ENCODE peak calls at places on chromosomes 7 and 10, in five cellular contexts. One of them, this sample, is unnamed.

GRCh38 chr7:158567153-158567603 is 20.4 kb downstream of the PTPRN2 start:
- DNase-seq in A172: no peak
- DNase-seq in omental fat pad: no peak
- DNase-seq in NCI-H1092 treated with DMSO at 0.1 percent for 48 hours: no peak
- DNase-seq in psoas muscle: no peak
- DNase-seq in this sample: no peak

GRCh38 chr10:90775351-90776028 is 82.3 kb downstream of the HTR7 start:
- DNase-seq in A172: no peak
- DNase-seq in omental fat pad: no peak
- DNase-seq in NCI-H1092 treated with DMSO at 0.1 percent for 48 hours: no peak
- DNase-seq in psoas muscle: no peak
- DNase-seq in this sample: no peak

GRCh38 chr7:3233301-3233700 is 67.8 kb upstream of the SDK1 start:
- DNase-seq in A172: no peak
- DNase-seq in omental fat pad: no peak
- DNase-seq in NCI-H1092 treated with DMSO at 0.1 percent for 48 hours: no peak
- DNase-seq in psoas muscle: no peak
- DNase-seq in this sample: no peak

GRCh38 chr10:29409241-29410051 is 120.6 kb downstream of the LYZL1 start:
- DNase-seq in A172: peak; percentile 54
- DNase-seq in omental fat pad: peak; percentile 32
- DNase-seq in NCI-H1092 treated with DMSO at 0.1 percent for 48 hours: peak; percentile 63
- DNase-seq in psoas muscle: peak; percentile 81
- DNase-seq in this sample: peak; percentile 31

GRCh38 chr7:105787793-105788192 is 88.6 kb downstream of the ATXN7L1 start:
- DNase-seq in A172: no peak
- DNase-seq in omental fat pad: no peak
- DNase-seq in NCI-H1092 treated with DMSO at 0.1 percent for 48 hours: no peak
- DNase-seq in psoas muscle: no peak
- DNase-seq in this sample: no peak

GRCh38 chr10:58280982-58281752 is 12.2 kb downstream of the CISD1 start:
- DNase-seq in A172: no peak
- DNase-seq in omental fat pad: no peak
- DNase-seq in NCI-H1092 treated with DMSO at 0.1 percent for 48 hours: no peak
- DNase-seq in psoas muscle: no peak
- DNase-seq in this sample: no peak

GRCh38 chr10:92419740-92420553 is 129.0 kb downstream of the MARCHF5 start:
- DNase-seq in A172: no peak
- DNase-seq in omental fat pad: no peak
- DNase-seq in NCI-H1092 treated with DMSO at 0.1 percent for 48 hours: no peak
- DNase-seq in psoas muscle: peak; percentile 41
- DNase-seq in this sample: peak; percentile 16

GRCh38 chr7:145497911-145498525 is 618.6 kb upstream of the CNTNAP2 start:
- DNase-seq in A172: no peak
- DNase-seq in omental fat pad: no peak
- DNase-seq in NCI-H1092 treated with DMSO at 0.1 percent for 48 hours: no peak
- DNase-seq in psoas muscle: no peak
- DNase-seq in this sample: peak; percentile 5

GRCh38 chr10:78416031-78416800 is 382.6 kb downstream of the RPS24 start:
- DNase-seq in A172: peak; percentile 75
- DNase-seq in omental fat pad: no peak
- DNase-seq in NCI-H1092 treated with DMSO at 0.1 percent for 48 hours: no peak
- DNase-seq in psoas muscle: no peak
- DNase-seq in this sample: no peak

GRCh38 chr10:104259999-104260774 is 5.5 kb downstream of the GSTO1 start:
- DNase-seq in A172: no peak
- DNase-seq in omental fat pad: no peak
- DNase-seq in NCI-H1092 treated with DMSO at 0.1 percent for 48 hours: no peak
- DNase-seq in psoas muscle: no peak
- DNase-seq in this sample: no peak

GRCh38 chr10:91284486-91285090 is 64.1 kb downstream of the PCGF5 start:
- DNase-seq in A172: no peak
- DNase-seq in omental fat pad: no peak
- DNase-seq in NCI-H1092 treated with DMSO at 0.1 percent for 48 hours: no peak
- DNase-seq in psoas muscle: no peak
- DNase-seq in this sample: no peak

GRCh38 chr7:155570991-155571390 is 24.6 kb upstream of the CNPY1 start:
- DNase-seq in A172: no peak
- DNase-seq in omental fat pad: no peak
- DNase-seq in NCI-H1092 treated with DMSO at 0.1 percent for 48 hours: no peak
- DNase-seq in psoas muscle: no peak
- DNase-seq in this sample: no peak

GRCh38 chr7:27165089-27165654 is at the start of gene HOXA9:
- DNase-seq in A172: peak; percentile 85
- DNase-seq in omental fat pad: no peak
- DNase-seq in NCI-H1092 treated with DMSO at 0.1 percent for 48 hours: no peak
- DNase-seq in psoas muscle: peak; percentile 78
- DNase-seq in this sample: no peak

GRCh38 chr7:80151274-80151665 is 16.6 kb downstream of the GNAI1 start:
- DNase-seq in A172: peak; percentile 56
- DNase-seq in omental fat pad: no peak
- DNase-seq in NCI-H1092 treated with DMSO at 0.1 percent for 48 hours: no peak
- DNase-seq in psoas muscle: no peak
- DNase-seq in this sample: no peak

GRCh38 chr10:86779267-86780017 is 23.0 kb downstream of the BMPR1A start:
- DNase-seq in A172: no peak
- DNase-seq in omental fat pad: no peak
- DNase-seq in NCI-H1092 treated with DMSO at 0.1 percent for 48 hours: no peak
- DNase-seq in psoas muscle: no peak
- DNase-seq in this sample: peak; percentile 33

GRCh38 chr7:50555594-50556140 is 9.5 kb downstream of the DDC start:
- DNase-seq in A172: no peak
- DNase-seq in omental fat pad: no peak
- DNase-seq in NCI-H1092 treated with DMSO at 0.1 percent for 48 hours: no peak
- DNase-seq in psoas muscle: no peak
- DNase-seq in this sample: no peak

GRCh38 chr7:51040777-51041176 is 258.1 kb upstream of the GRB10 start:
- DNase-seq in A172: no peak
- DNase-seq in omental fat pad: no peak
- DNase-seq in NCI-H1092 treated with DMSO at 0.1 percent for 48 hours: no peak
- DNase-seq in psoas muscle: no peak
- DNase-seq in this sample: peak; percentile 55

This sample was measured in fibroblast of the conjunctiva.